ENCODE peak calls at places on chromosome X, in six cellular contexts. I is fibroblast of lung, D is AG09309, M is astrocyte, P is MCF 10A, T is mucosa of descending colon. U is an unnamed sample.

GRCh38 chrX:140701480-140701879 is 8.1 kb upstream of the LINC00632 start:
- DNase-seq in I (peak), D (no peak), M (peak), P (peak), T (peak), U (no peak)

GRCh38 chrX:150018931-150019331 is 80.6 kb upstream of the EOLA2 start:
- DNase-seq in I (peak), D (peak), M (peak), P (no peak), T (no peak), U (peak)

GRCh38 chrX:148380107-148380506 is 120.3 kb upstream of the AFF2 start:
- DNase-seq in I (no peak), D (no peak), M (no peak), P (no peak), T (no peak), U (no peak)

GRCh38 chrX:67961516-67961915 is 417.7 kb downstream of the AR start:
- DNase-seq in I (no peak), D (no peak), M (no peak), P (no peak), T (no peak), U (no peak)

GRCh38 chrX:11450354-11450753 is 157.1 kb downstream of the AMELX start:
- DNase-seq in I (no peak), D (no peak), M (no peak), P (no peak), T (no peak), U (no peak)

GRCh38 chrX:151151668-151152267 is 24.6 kb upstream of the GPR50 start:
- DNase-seq in I (peak), D (peak), M (peak), P (peak), T (peak), U (peak)

GRCh38 chrX:23902419-23902818 is 5.3 kb downstream of the APOO start:
- DNase-seq in I (peak), D (no peak), M (peak), P (peak), T (no peak), U (peak)

GRCh38 chrX:139692506-139692849 is 15.5 kb downstream of the MCF2 start:
- DNase-seq in I (no peak), D (no peak), M (no peak), P (no peak), T (no peak), U (no peak)

GRCh38 chrX:21176927-21177571 is 197.2 kb upstream of the CNKSR2 start:
- DNase-seq in I (no peak), D (no peak), M (no peak), P (no peak), T (no peak), U (no peak)

GRCh38 chrX:110383414-110383813 is 24.8 kb downstream of the RTL9 start:
- DNase-seq in I (peak), D (peak), M (peak), P (no peak), T (no peak), U (peak)

GRCh38 chrX:38985375-38985774 is 184.1 kb downstream of the MID1IP1 start:
- DNase-seq in I (peak), D (no peak), M (no peak), P (peak), T (no peak), U (no peak)

GRCh38 chrX:9537781-9538180 is 72.9 kb downstream of the TBL1X start:
- DNase-seq in I (no peak), D (no peak), M (no peak), P (no peak), T (no peak), U (no peak)

GRCh38 chrX:19343462-19344206 is at the start of gene PDHA1:
- DNase-seq in I (peak), D (peak), M (peak), P (peak), T (peak), U (peak)

GRCh38 chrX:2261838-2262678 is 238.7 kb downstream of the DHRSX start:
- DNase-seq in I (no peak), D (no peak), M (peak), P (no peak), T (no peak), U (no peak)

GRCh38 chrX:96611619-96612362 is 72.9 kb upstream of the DIAPH2 start:
- DNase-seq in I (peak), D (peak), M (peak), P (peak), T (no peak), U (peak)

GRCh38 chrX:340641-341423 is 22.2 kb upstream of the GTPBP6 start:
- DNase-seq in I (no peak), D (no peak), M (no peak), P (no peak), T (no peak), U (no peak)

GRCh38 chrX:28582494-28582893 is 4.8 kb upstream of the IL1RAPL1 start:
- DNase-seq in I (peak), D (no peak), M (no peak), P (peak), T (no peak), U (no peak)

GRCh38 chrX:117407449-117408170 is 709.0 kb downstream of the KLHL13 start:
- DNase-seq in I (no peak), D (no peak), M (no peak), P (peak), T (no peak), U (no peak)

GRCh38 chrX:43805579-43805978 is 76.7 kb downstream of the MAOB start:
- DNase-seq in I (peak), D (no peak), M (peak), P (peak), T (peak), U (no peak)

GRCh38 chrX:64428371-64428770 is 33.1 kb upstream of the MTMR8 start:
- DNase-seq in I (no peak), D (no peak), M (no peak), P (no peak), T (no peak), U (no peak)
- TF ChIP-seq CTCF in I (no peak), D (no peak), M (no peak), P (no peak), T (no peak), U (no peak)

GRCh38 chrX:27548624-27549023 is 41.5 kb upstream of the DCAF8L2 start:
- DNase-seq in I (no peak), D (no peak), M (no peak), P (no peak), T (no peak), U (no peak)
- TF ChIP-seq CTCF in I (no peak), D (no peak), M (no peak), P (no peak), T (no peak), U (no peak)

GRCh38 chrX:55135171-55135570 is 46.4 kb downstream of the PAGE2 start:
- DNase-seq in I (peak), D (no peak), M (peak), P (peak), T (peak), U (peak)
- TF ChIP-seq CTCF in I (peak), D (peak), M (peak), P (peak), T (no peak), U (peak)

GRCh38 chrX:153685751-153686676 is 1.7 kb upstream of the SLC6A8 start:
- DNase-seq in I (no peak), D (no peak), M (no peak), P (no peak), T (no peak), U (no peak)

GRCh38 chrX:153688071-153688470 is 345 bp downstream of the SLC6A8 start:
- DNase-seq in I (no peak), D (no peak), M (no peak), P (no peak), T (no peak), U (no peak)

GRCh38 chrX:153688534-153688899 is 791 bp downstream of the SLC6A8 start:
- DNase-seq in I (no peak), D (no peak), M (no peak), P (no peak), T (no peak), U (no peak)

GRCh38 chrX:153688900-153689590 is 1.3 kb downstream of the SLC6A8 start:
- DNase-seq in I (peak), D (no peak), M (no peak), P (peak), T (no peak), U (peak)

GRCh38 chrX:153687121-153688039 is at the start of gene SLC6A8:
- DNase-seq in I (peak), D (no peak), M (peak), P (peak), T (peak), U (peak)
- TF ChIP-seq CTCF in I (peak), D (no peak), M (no peak), P (peak), T (no peak), U (peak)